ENCODE peak calls at places on chromosomes 11 and 22, in six cellular contexts. T is testis, U is fibroblast of pulmonary artery, Y is nephron progenitor cell, L is IMR-90, S is body of pancreas. A is an unnamed sample.

GRCh38 chr22:46241397-46242007 is 8.6 kb downstream of the CDPF1 start:
- DNase-seq in T (peak; percentile 55), U (no peak), Y (no peak), L (no peak), S (peak; percentile 52), A (no peak)

GRCh38 chr11:8273281-8273680 is 9.6 kb upstream of the LMO1 start:
- DNase-seq in T (no peak), U (peak; percentile 36), Y (no peak), L (peak; percentile 29), S (no peak), A (no peak)

GRCh38 chr22:23458663-23459541 is 121.2 kb downstream of the IGLL1 start:
- DNase-seq in T (no peak), U (no peak), Y (no peak), L (no peak), S (no peak), A (no peak)

GRCh38 chr11:27331984-27332383 is 31.0 kb downstream of the CCDC34 start:
- DNase-seq in T (no peak), U (peak; percentile 63), Y (no peak), L (peak; percentile 65), S (no peak), A (no peak)

GRCh38 chr11:84056696-84057095 is 770.5 kb upstream of the CCDC90B start:
- DNase-seq in T (no peak), U (no peak), Y (no peak), L (peak; percentile 37), S (no peak), A (no peak)

GRCh38 chr22:38798496-38798895 is 4.6 kb upstream of the DNAL4 start:
- DNase-seq in T (no peak), U (no peak), Y (no peak), L (no peak), S (no peak), A (no peak)

GRCh38 chr11:70506658-70506970 is 108.3 kb downstream of the CTTN start:
- DNase-seq in T (no peak), U (no peak), Y (no peak), L (no peak), S (no peak), A (no peak)

GRCh38 chr11:111911563-111912401 is at the start of gene CRYAB:
- DNase-seq in T (peak; percentile 84), U (peak; percentile 83), Y (peak; percentile 16), L (peak; percentile 82), S (peak; percentile 71), A (no peak)

GRCh38 chr11:623999-624704 is 603 bp downstream of the CDHR5 start:
- DNase-seq in T (no peak), U (no peak), Y (no peak), L (no peak), S (no peak), A (no peak)

GRCh38 chr11:78140392-78141077 is 1.1 kb upstream of the ALG8 start:
- DNase-seq in T (no peak), U (no peak), Y (peak; percentile 9), L (no peak), S (no peak), A (no peak)

GRCh38 chr11:78201096-78201495 is 12.4 kb downstream of the USP35 start:
- DNase-seq in T (no peak), U (no peak), Y (no peak), L (no peak), S (no peak), A (no peak)

GRCh38 chr11:44959064-44959463 is 8.4 kb upstream of the TP53I11 start:
- DNase-seq in T (no peak), U (no peak), Y (no peak), L (no peak), S (no peak), A (no peak)

GRCh38 chr11:116788534-116788933 is 711 bp upstream of the ZPR1 start:
- DNase-seq in T (no peak), U (no peak), Y (no peak), L (no peak), S (no peak), A (no peak)

GRCh38 chr11:91305402-91305801 is 919.2 kb upstream of the FAT3 start:
- DNase-seq in T (no peak), U (no peak), Y (no peak), L (no peak), S (no peak), A (no peak)

GRCh38 chr22:45718391-45718790 is 46.8 kb downstream of the ATXN10 start:
- DNase-seq in T (no peak), U (no peak), Y (no peak), L (no peak), S (no peak), A (no peak)

GRCh38 chr11:101584651-101585050 is 844 bp upstream of the TRPC6 start:
- DNase-seq in T (no peak), U (no peak), Y (peak; percentile 16), L (no peak), S (no peak), A (no peak)

GRCh38 chr11:315051-315481 is 1.2 kb downstream of the IFITM1 start:
- DNase-seq in T (no peak), U (no peak), Y (no peak), L (no peak), S (no peak), A (no peak)

GRCh38 chr11:19316434-19316833 is 75.7 kb upstream of the E2F8 start:
- DNase-seq in T (peak; percentile 30), U (peak; percentile 38), Y (no peak), L (no peak), S (peak; percentile 23), A (no peak)

GRCh38 chr22:50488886-50489285 is 2.2 kb downstream of the MIOX start:
- DNase-seq in T (no peak), U (no peak), Y (no peak), L (no peak), S (no peak), A (no peak)

GRCh38 chr22:43293259-43293658 is 49.9 kb downstream of the SCUBE1 start:
- DNase-seq in T (no peak), U (no peak), Y (no peak), L (no peak), S (no peak), A (no peak)

GRCh38 chr22:26529345-26529744 is 17.1 kb upstream of the TFIP11 start:
- DNase-seq in T (no peak), U (peak; percentile 33), Y (no peak), L (no peak), S (peak; percentile 73), A (no peak)

GRCh38 chr11:102293873-102294601 is 23.2 kb upstream of the BIRC3 start:
- DNase-seq in T (no peak), U (peak; percentile 69), Y (no peak), L (peak; percentile 66), S (no peak), A (no peak)

GRCh38 chr11:68714047-68714856 is 29.9 kb downstream of the GAL start:
- DNase-seq in T (no peak), U (no peak), Y (peak; percentile 51), L (no peak), S (no peak), A (no peak)

GRCh38 chr11:68892576-68892975 is 11.1 kb downstream of the MRPL21 start:
- DNase-seq in T (no peak), U (no peak), Y (no peak), L (no peak), S (no peak), A (no peak)

GRCh38 chr11:71462726-71463125 is 9.7 kb downstream of the NADSYN1 start:
- DNase-seq in T (no peak), U (no peak), Y (no peak), L (no peak), S (no peak), A (no peak)

GRCh38 chr22:23496445-23496833 is 83.7 kb downstream of the IGLL1 start:
- DNase-seq in T (no peak), U (no peak), Y (no peak), L (no peak), S (no peak), A (no peak)

GRCh38 chr11:69640995-69641581 is at the start of gene CCND1:
- DNase-seq in T (peak; percentile 66), U (peak; percentile 94), Y (peak; percentile 80), L (peak; percentile 94), S (peak; percentile 74), A (peak; percentile 81)

GRCh38 chr22:47291565-47292495 is 529.4 kb downstream of the TBC1D22A start:
- DNase-seq in T (no peak), U (no peak), Y (no peak), L (no peak), S (no peak), A (no peak)

GRCh38 chr11:47886096-47886495 is 37.9 kb upstream of the NUP160 start:
- DNase-seq in T (peak; percentile 46), U (peak; percentile 84), Y (no peak), L (peak; percentile 80), S (peak; percentile 41), A (no peak)

GRCh38 chr11:104163100-104164027 is 583 bp downstream of the PDGFD start:
- DNase-seq in T (peak; percentile 45), U (peak; percentile 44), Y (peak; percentile 34), L (peak; percentile 20), S (peak; percentile 62), A (peak; percentile 16)

GRCh38 chr11:118152552-118153471 is at the start of gene SCN4B:
- DNase-seq in T (peak; percentile 75), U (peak; percentile 48), Y (peak; percentile 84), L (peak; percentile 20), S (peak; percentile 69), A (peak; percentile 61)

GRCh38 chr11:128776434-128777284 is 82.8 kb downstream of the FLI1 start:
- DNase-seq in T (peak; percentile 77), U (peak; percentile 42), Y (peak; percentile 78), L (peak; percentile 33), S (peak; percentile 72), A (peak; percentile 70)
- TF ChIP-seq CTCF in T (peak; percentile 44), U (peak; percentile 44), Y (peak; percentile 64), L (peak; percentile 59), S (peak; percentile 59), A (peak; percentile 71)

DNA sequence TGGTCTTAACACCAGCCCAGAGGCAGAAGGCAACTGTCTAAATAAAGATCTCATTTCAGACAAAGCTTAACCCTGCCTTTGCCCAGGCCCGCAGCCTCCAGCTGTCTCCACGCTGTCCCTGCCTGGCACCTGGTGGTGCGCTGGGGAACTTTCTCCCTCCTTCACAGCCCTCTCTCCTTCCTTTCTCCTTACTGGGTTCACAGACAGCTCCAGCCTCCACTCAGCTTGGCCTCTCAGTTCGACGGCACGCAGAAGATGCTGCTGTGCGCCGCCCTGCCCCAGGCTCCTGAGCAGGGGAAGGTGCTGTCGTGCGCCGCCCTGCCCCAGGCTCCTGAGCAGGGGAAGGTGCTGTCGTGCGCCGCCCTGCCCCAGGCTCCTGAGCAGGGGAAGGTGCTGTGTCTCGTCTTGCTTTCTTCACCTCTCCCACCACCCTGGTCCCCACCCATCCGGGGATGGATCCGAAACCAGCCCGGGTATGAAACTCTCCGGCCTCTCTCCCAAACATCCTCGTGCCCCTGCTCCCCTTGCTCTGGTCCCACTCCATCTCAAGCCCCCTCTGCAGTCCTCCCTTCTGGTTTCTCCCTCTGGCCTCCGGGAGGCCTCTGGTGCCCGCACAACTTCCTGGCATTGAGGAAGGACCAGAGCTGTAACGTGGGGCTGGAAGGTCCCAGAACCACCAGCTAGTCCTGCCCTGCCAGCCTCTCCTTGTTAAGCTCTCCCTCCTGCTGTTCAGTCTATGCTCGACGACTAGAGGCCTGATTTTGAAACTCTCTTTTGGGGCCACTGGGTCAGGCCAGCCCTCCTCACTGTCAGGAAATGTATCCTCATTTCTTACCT is 22.9 kb upstream of the JAM3 start:
- DNase-seq in T (peak; percentile 49), U (no peak), Y (peak; percentile 49), L (no peak), S (peak; percentile 19), A (no peak)
- TF ChIP-seq CTCF in T (peak; percentile 48), U (peak; percentile 18), Y (peak; percentile 51), L (peak; percentile 37), S (peak; percentile 29), A (peak; percentile 51)

GRCh38 chr22:17754233-17754925 is 19.9 kb downstream of the BID start:
- DNase-seq in T (no peak), U (no peak), Y (no peak), L (no peak), S (no peak), A (no peak)
- TF ChIP-seq CTCF in T (no peak), U (peak; percentile 18), Y (no peak), L (peak; percentile 9), S (no peak), A (no peak)

GRCh38 chr11:76347391-76347790 is 33.5 kb downstream of the THAP12 start:
- DNase-seq in T (no peak), U (peak; percentile 34), Y (no peak), L (no peak), S (peak; percentile 73), A (no peak)
- TF ChIP-seq CTCF in T (no peak), U (no peak), Y (no peak), L (no peak), S (peak; percentile 28), A (no peak)